ENCODE peak calls at places on chromosomes 4 and X, in six cellular contexts. One of them, this sample, is unnamed.
A peak's percentile ranks its signal among the peaks of the same experiment; 100 is the strongest.

GRCh38 chr4:128163177-128164117 is 102.3 kb downstream of the LARP1B start:
- DNase-seq in HepG2: peak; percentile 66
- DNase-seq in fibroblast of lung: peak; percentile 73
- DNase-seq in neural progenitor cell: no peak
- DNase-seq in GM12878: no peak
- DNase-seq in astrocyte: peak; percentile 83
- DNase-seq in this sample: no peak

GRCh38 chr4:103197765-103198110 is 405 bp downstream of the CENPE start:
- DNase-seq in HepG2: peak; percentile 8
- DNase-seq in fibroblast of lung: no peak
- DNase-seq in neural progenitor cell: no peak
- DNase-seq in GM12878: no peak
- DNase-seq in astrocyte: peak; percentile 30
- DNase-seq in this sample: no peak

GRCh38 chr4:55650483-55650882 is 14.4 kb upstream of the NMU start:
- DNase-seq in astrocyte: no peak
- DNase-seq in fibroblast of lung: no peak
- DNase-seq in neural progenitor cell: no peak
- DNase-seq in GM12878: no peak
- DNase-seq in HepG2: no peak
- DNase-seq in this sample: no peak

GRCh38 chr4:101345596-101346311 is 1.6 kb downstream of the PPP3CA start:
- DNase-seq in HepG2: peak; percentile 31
- DNase-seq in GM12878: no peak
- DNase-seq in astrocyte: no peak
- DNase-seq in neural progenitor cell: peak; percentile 61
- DNase-seq in fibroblast of lung: peak; percentile 63
- DNase-seq in this sample: peak; percentile 90

GRCh38 chrX:13000311-13000811 is 25.5 kb downstream of the TMSB4X start:
- DNase-seq in astrocyte: no peak
- DNase-seq in HepG2: no peak
- DNase-seq in GM12878: peak; percentile 90
- DNase-seq in fibroblast of lung: no peak
- DNase-seq in neural progenitor cell: no peak
- DNase-seq in this sample: peak; percentile 60

GRCh38 chr4:74291468-74291867 is 16.8 kb upstream of the EPGN start:
- DNase-seq in fibroblast of lung: peak; percentile 16
- DNase-seq in HepG2: no peak
- DNase-seq in astrocyte: no peak
- DNase-seq in neural progenitor cell: no peak
- DNase-seq in GM12878: no peak
- DNase-seq in this sample: no peak

GRCh38 chr4:71494539-71494938 is 155.7 kb downstream of the SLC4A4 start:
- DNase-seq in fibroblast of lung: no peak
- DNase-seq in HepG2: no peak
- DNase-seq in GM12878: no peak
- DNase-seq in neural progenitor cell: no peak
- DNase-seq in astrocyte: no peak
- DNase-seq in this sample: no peak

GRCh38 chr4:107751670-107752069 is 31.6 kb upstream of the PAPSS1 start:
- DNase-seq in HepG2: peak; percentile 48
- DNase-seq in neural progenitor cell: no peak
- DNase-seq in astrocyte: no peak
- DNase-seq in GM12878: no peak
- DNase-seq in fibroblast of lung: peak; percentile 24
- DNase-seq in this sample: no peak

GRCh38 chr4:108893474-108893873 is 130.6 kb upstream of the ETNPPL start:
- DNase-seq in astrocyte: no peak
- DNase-seq in HepG2: no peak
- DNase-seq in GM12878: no peak
- DNase-seq in neural progenitor cell: no peak
- DNase-seq in fibroblast of lung: no peak
- DNase-seq in this sample: no peak

GRCh38 chrX:70301716-70302115 is 11.8 kb downstream of the KIF4A start:
- DNase-seq in astrocyte: peak; percentile 49
- DNase-seq in neural progenitor cell: no peak
- DNase-seq in GM12878: no peak
- DNase-seq in HepG2: no peak
- DNase-seq in fibroblast of lung: peak; percentile 24
- DNase-seq in this sample: no peak

GRCh38 chrX:74277846-74278245 is 26.1 kb upstream of the ZCCHC13 start:
- DNase-seq in GM12878: no peak
- DNase-seq in HepG2: no peak
- DNase-seq in neural progenitor cell: no peak
- DNase-seq in astrocyte: no peak
- DNase-seq in fibroblast of lung: no peak
- DNase-seq in this sample: no peak

GRCh38 chrX:44291468-44292116 is 51.9 kb downstream of the EFHC2 start:
- DNase-seq in GM12878: no peak
- DNase-seq in fibroblast of lung: no peak
- DNase-seq in neural progenitor cell: no peak
- DNase-seq in astrocyte: no peak
- DNase-seq in HepG2: no peak
- DNase-seq in this sample: peak; percentile 71

GRCh38 chr4:128649575-128650205 is 159.8 kb upstream of the JADE1 start:
- DNase-seq in neural progenitor cell: no peak
- DNase-seq in GM12878: no peak
- DNase-seq in HepG2: peak; percentile 6
- DNase-seq in astrocyte: peak; percentile 61
- DNase-seq in fibroblast of lung: peak; percentile 46
- DNase-seq in this sample: peak; percentile 91

GRCh38 chr4:17639136-17639535 is 24.7 kb downstream of the MED28 start:
- DNase-seq in HepG2: no peak
- DNase-seq in neural progenitor cell: no peak
- DNase-seq in GM12878: no peak
- DNase-seq in fibroblast of lung: no peak
- DNase-seq in astrocyte: no peak
- DNase-seq in this sample: peak; percentile 61

GRCh38 chr4:175062183-175062592 is 144.0 kb downstream of the ADAM29 start:
- DNase-seq in GM12878: no peak
- DNase-seq in HepG2: no peak
- DNase-seq in astrocyte: no peak
- DNase-seq in neural progenitor cell: no peak
- DNase-seq in fibroblast of lung: no peak
- DNase-seq in this sample: no peak

GRCh38 chr4:8835521-8836365 is 35.9 kb downstream of the HMX1 start:
- DNase-seq in astrocyte: no peak
- DNase-seq in HepG2: no peak
- DNase-seq in GM12878: no peak
- DNase-seq in neural progenitor cell: no peak
- DNase-seq in fibroblast of lung: no peak
- DNase-seq in this sample: no peak

GRCh38 chr4:31461425-31461824 is 741.3 kb downstream of the PCDH7 start:
- DNase-seq in neural progenitor cell: no peak
- DNase-seq in astrocyte: peak; percentile 14
- DNase-seq in fibroblast of lung: peak; percentile 50
- DNase-seq in HepG2: no peak
- DNase-seq in GM12878: no peak
- DNase-seq in this sample: no peak

GRCh38 chr4:1170156-1170804 is 2.1 kb downstream of the SPON2 start:
- DNase-seq in HepG2: no peak
- DNase-seq in GM12878: no peak
- DNase-seq in astrocyte: no peak
- DNase-seq in fibroblast of lung: no peak
- DNase-seq in neural progenitor cell: no peak
- DNase-seq in this sample: peak; percentile 69

GRCh38 chrX:133215747-133216146 is 2.4 kb downstream of the TFDP3 start:
- DNase-seq in fibroblast of lung: peak; percentile 11
- DNase-seq in HepG2: peak; percentile 8
- DNase-seq in GM12878: no peak
- DNase-seq in astrocyte: no peak
- DNase-seq in neural progenitor cell: peak; percentile 38
- DNase-seq in this sample: no peak

GRCh38 chrX:74550295-74550802 is 64.1 kb downstream of the RLIM start:
- DNase-seq in fibroblast of lung: peak; percentile 74
- DNase-seq in astrocyte: peak; percentile 32
- DNase-seq in HepG2: peak; percentile 53
- DNase-seq in GM12878: peak; percentile 35
- DNase-seq in neural progenitor cell: peak; percentile 85
- DNase-seq in this sample: no peak

GRCh38 chr4:117529401-117529800 is 444.0 kb upstream of the TRAM1L1 start:
- DNase-seq in astrocyte: no peak
- DNase-seq in GM12878: no peak
- DNase-seq in neural progenitor cell: no peak
- DNase-seq in HepG2: no peak
- DNase-seq in fibroblast of lung: no peak
- DNase-seq in this sample: no peak

GRCh38 chr4:117533501-117533900 is 448.1 kb upstream of the TRAM1L1 start:
- DNase-seq in astrocyte: no peak
- DNase-seq in fibroblast of lung: no peak
- DNase-seq in HepG2: no peak
- DNase-seq in neural progenitor cell: no peak
- DNase-seq in GM12878: no peak
- DNase-seq in this sample: no peak

DNA sequence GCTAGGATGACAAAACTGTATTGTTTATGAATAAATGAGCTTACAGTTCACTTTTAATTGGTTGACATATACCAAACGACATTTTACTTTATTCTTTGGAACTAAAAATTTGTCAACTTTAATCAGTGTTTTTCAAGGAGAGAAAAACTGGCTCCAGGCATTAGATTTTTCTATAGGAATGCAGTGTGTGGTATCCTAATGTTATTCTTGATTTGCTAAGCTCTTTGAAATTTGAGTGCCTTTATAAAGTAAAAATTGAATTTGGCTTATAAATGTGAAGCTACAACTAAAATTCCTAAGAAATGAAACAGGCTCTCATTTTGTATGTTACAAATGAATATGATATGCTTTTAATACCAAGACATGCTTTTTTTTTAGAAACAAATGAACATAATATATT is 442.2 kb upstream of the TRAM1L1 start:
- DNase-seq in GM12878: no peak
- DNase-seq in HepG2: no peak
- DNase-seq in fibroblast of lung: no peak
- DNase-seq in astrocyte: no peak
- DNase-seq in neural progenitor cell: no peak
- DNase-seq in this sample: no peak
- H2AFZ ChIP-seq in GM12878: no peak overlapping the region
- H2AFZ ChIP-seq in HepG2: no peak overlapping the region
- H2AFZ ChIP-seq in fibroblast of lung: no peak overlapping the region
- H2AFZ ChIP-seq in astrocyte: no peak overlapping the region
- H2AFZ ChIP-seq in neural progenitor cell: no peak overlapping the region
- H2AFZ ChIP-seq in this sample: no peak overlapping the region

GRCh38 chr4:2787230-2788100 is 5.4 kb upstream of the SH3BP2 start:
- DNase-seq in astrocyte: no peak
- DNase-seq in fibroblast of lung: no peak
- DNase-seq in GM12878: peak; percentile 88
- DNase-seq in HepG2: no peak
- DNase-seq in neural progenitor cell: no peak
- DNase-seq in this sample: peak; percentile 72

GRCh38 chr4:2786794-2787229 is 6.1 kb upstream of the SH3BP2 start:
- DNase-seq in astrocyte: no peak
- DNase-seq in neural progenitor cell: no peak
- DNase-seq in GM12878: no peak
- DNase-seq in HepG2: no peak
- DNase-seq in fibroblast of lung: no peak
- DNase-seq in this sample: peak; percentile 21

GRCh38 chr4:2788532-2789103 is 4.3 kb upstream of the SH3BP2 start:
- DNase-seq in HepG2: no peak
- DNase-seq in GM12878: no peak
- DNase-seq in fibroblast of lung: no peak
- DNase-seq in neural progenitor cell: no peak
- DNase-seq in astrocyte: no peak
- DNase-seq in this sample: peak; percentile 86

GRCh38 chr4:2789351-2789750 is 3.5 kb upstream of the SH3BP2 start:
- DNase-seq in fibroblast of lung: no peak
- DNase-seq in GM12878: no peak
- DNase-seq in astrocyte: no peak
- DNase-seq in neural progenitor cell: no peak
- DNase-seq in HepG2: no peak
- DNase-seq in this sample: no peak

DNA sequence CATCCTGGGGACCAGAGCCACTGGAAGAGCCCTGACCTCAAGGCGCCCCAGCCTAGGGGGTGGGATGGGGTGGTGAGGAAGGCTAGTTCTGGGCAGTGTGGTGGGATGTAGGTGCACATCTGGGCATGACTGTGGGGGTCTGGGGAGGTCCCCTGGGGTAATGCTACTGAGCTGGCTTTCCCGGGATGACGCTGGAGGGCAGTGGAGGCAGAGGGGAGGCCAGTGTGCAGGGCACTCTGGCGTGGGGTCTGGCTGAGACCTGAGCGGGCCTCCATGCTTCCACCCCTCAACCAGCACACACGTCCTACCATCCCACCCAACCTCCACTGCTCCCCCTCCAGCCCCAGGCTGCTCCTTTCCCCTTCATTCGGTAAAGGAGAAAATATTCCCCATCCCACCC is 4.8 kb upstream of the SH3BP2 start:
- DNase-seq in neural progenitor cell: no peak
- DNase-seq in HepG2: no peak
- DNase-seq in fibroblast of lung: no peak
- DNase-seq in GM12878: no peak
- DNase-seq in astrocyte: no peak
- DNase-seq in this sample: peak; percentile 49
- H3K27ac ChIP-seq in neural progenitor cell: no peak overlapping the region
- H3K27ac ChIP-seq in HepG2: no peak overlapping the region
- H3K27ac ChIP-seq in fibroblast of lung: no peak overlapping the region
- H3K27ac ChIP-seq in GM12878: peak overlapping the region; percentile 79
- H3K27ac ChIP-seq in astrocyte: no peak overlapping the region
- H3K27ac ChIP-seq in this sample: no peak overlapping the region

GRCh38 chr4:113574636-113575103 is 186.9 kb downstream of the CAMK2D start:
- DNase-seq in neural progenitor cell: peak; percentile 3
- DNase-seq in GM12878: no peak
- DNase-seq in astrocyte: peak; percentile 61
- DNase-seq in HepG2: no peak
- DNase-seq in fibroblast of lung: peak; percentile 80
- DNase-seq in this sample: no peak
- H3K79me2 ChIP-seq in neural progenitor cell: no peaks in the 10 kb centered on the region
- H3K79me2 ChIP-seq in GM12878: no peaks in the 10 kb centered on the region
- H3K79me2 ChIP-seq in astrocyte: peaks cover 16% of the 10 kb centered on the region
- H3K79me2 ChIP-seq in HepG2: no peaks in the 10 kb centered on the region
- H3K79me2 ChIP-seq in fibroblast of lung: peaks cover 22% of the 10 kb centered on the region
- H3K79me2 ChIP-seq in this sample: peaks cover 72% of the 10 kb centered on the region

DNA sequence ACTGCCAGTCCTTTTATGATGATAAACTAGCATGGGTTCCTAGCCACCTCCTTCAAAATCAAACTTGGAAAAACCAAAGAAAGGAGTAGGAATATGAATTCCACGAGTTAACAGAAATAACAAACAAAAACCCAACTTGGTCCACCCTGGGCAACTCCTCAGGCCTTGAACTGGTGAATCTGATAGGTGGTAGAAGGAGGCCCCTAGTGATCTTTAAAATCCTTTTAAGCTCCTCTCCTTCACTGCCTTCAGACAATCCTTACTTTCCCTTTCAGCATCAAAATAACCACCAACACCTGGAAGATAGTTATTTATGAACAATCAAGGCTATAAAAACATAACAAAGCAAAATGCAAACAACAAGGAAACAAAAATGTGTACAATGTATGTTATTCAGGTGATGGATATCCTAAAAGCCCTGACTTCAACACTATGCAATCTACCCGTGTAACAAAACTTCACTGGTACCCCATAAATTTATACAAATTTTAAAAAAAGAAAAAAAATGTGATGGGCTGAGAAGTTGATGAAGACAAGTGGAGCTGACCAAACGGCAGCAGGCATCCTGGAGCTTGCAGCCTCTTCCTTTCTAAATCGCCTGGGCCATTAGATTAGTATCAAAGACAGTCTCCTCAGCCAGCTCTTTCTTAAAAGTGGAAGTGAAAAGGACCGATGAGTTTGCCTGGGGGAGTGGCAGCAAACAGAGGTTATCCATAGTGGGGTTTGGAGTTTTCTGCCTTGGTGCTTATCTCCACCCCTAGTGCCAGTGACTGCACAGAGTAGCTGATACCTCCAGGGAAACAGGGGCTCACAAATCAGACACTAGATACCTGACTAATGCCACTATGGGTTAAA is 179.6 kb downstream of the TMA16 start:
- DNase-seq in astrocyte: no peak
- DNase-seq in neural progenitor cell: no peak
- DNase-seq in GM12878: no peak
- DNase-seq in HepG2: no peak
- DNase-seq in fibroblast of lung: no peak
- DNase-seq in this sample: no peak
- H2AFZ ChIP-seq in astrocyte: no peak overlapping the region
- H2AFZ ChIP-seq in neural progenitor cell: no peak overlapping the region
- H2AFZ ChIP-seq in GM12878: peak overlapping the region; percentile 69
- H2AFZ ChIP-seq in HepG2: no peak overlapping the region
- H2AFZ ChIP-seq in fibroblast of lung: no peak overlapping the region
- H2AFZ ChIP-seq in this sample: no peak overlapping the region